ENCODE peak calls at places on chromosome 3, in seven cellular contexts. One of them, this sample, is unnamed. For H3K4me1, the result is how much of the 10 kb centered on the place peaks cover.

GRCh38 chr3:152474585-152474984 is 205.9 kb downstream of the MBNL1 start:
- DNase-seq in A549: peak
- DNase-seq in neuronal stem cell: no peak
- DNase-seq in sigmoid colon: no peak
- DNase-seq in SK-N-SH: peak
- DNase-seq in left ventricle myocardium inferior: no peak
- DNase-seq in endodermal cell: peak
- DNase-seq in this sample: peak

GRCh38 chr3:127803619-127804018 is 18.7 kb downstream of the MGLL start:
- DNase-seq in neuronal stem cell: no peak
- DNase-seq in A549: peak
- DNase-seq in sigmoid colon: no peak
- DNase-seq in left ventricle myocardium inferior: no peak
- DNase-seq in SK-N-SH: no peak
- DNase-seq in endodermal cell: no peak
- DNase-seq in this sample: peak

GRCh38 chr3:152269423-152270144 is 855 bp downstream of the MBNL1 start:
- DNase-seq in left ventricle myocardium inferior: no peak
- DNase-seq in neuronal stem cell: no peak
- DNase-seq in A549: peak
- DNase-seq in endodermal cell: no peak
- DNase-seq in SK-N-SH: peak
- DNase-seq in sigmoid colon: peak
- DNase-seq in this sample: peak

GRCh38 chr3:70905496-70905895 is 593.1 kb upstream of the MDFIC2 start:
- DNase-seq in endodermal cell: no peak
- DNase-seq in left ventricle myocardium inferior: no peak
- DNase-seq in sigmoid colon: no peak
- DNase-seq in SK-N-SH: no peak
- DNase-seq in neuronal stem cell: no peak
- DNase-seq in A549: no peak
- DNase-seq in this sample: no peak

GRCh38 chr3:42772670-42773408 is at the start of gene CCDC13:
- DNase-seq in A549: peak
- DNase-seq in sigmoid colon: peak
- DNase-seq in endodermal cell: peak
- DNase-seq in left ventricle myocardium inferior: peak
- DNase-seq in SK-N-SH: peak
- DNase-seq in neuronal stem cell: peak
- DNase-seq in this sample: no peak

GRCh38 chr3:139202226-139202958 is 141.4 kb upstream of the MRPS22 start:
- DNase-seq in left ventricle myocardium inferior: no peak
- DNase-seq in endodermal cell: peak
- DNase-seq in neuronal stem cell: peak
- DNase-seq in A549: peak
- DNase-seq in sigmoid colon: no peak
- DNase-seq in SK-N-SH: peak
- DNase-seq in this sample: no peak

GRCh38 chr3:11477286-11477935 is 166.3 kb downstream of the VGLL4 start:
- DNase-seq in SK-N-SH: no peak
- DNase-seq in A549: peak
- DNase-seq in endodermal cell: no peak
- DNase-seq in neuronal stem cell: no peak
- DNase-seq in sigmoid colon: peak
- DNase-seq in left ventricle myocardium inferior: no peak
- DNase-seq in this sample: peak

GRCh38 chr3:133264920-133265319 is 134.9 kb upstream of the BFSP2 start:
- DNase-seq in SK-N-SH: peak
- DNase-seq in sigmoid colon: no peak
- DNase-seq in left ventricle myocardium inferior: no peak
- DNase-seq in A549: no peak
- DNase-seq in neuronal stem cell: no peak
- DNase-seq in endodermal cell: no peak
- DNase-seq in this sample: no peak

GRCh38 chr3:116166121-116166520 is 279.2 kb downstream of the LSAMP start:
- DNase-seq in endodermal cell: no peak
- DNase-seq in left ventricle myocardium inferior: no peak
- DNase-seq in sigmoid colon: no peak
- DNase-seq in A549: no peak
- DNase-seq in SK-N-SH: no peak
- DNase-seq in neuronal stem cell: no peak
- DNase-seq in this sample: no peak

GRCh38 chr3:142495103-142495502 is 47.3 kb upstream of the XRN1 start:
- DNase-seq in endodermal cell: no peak
- DNase-seq in neuronal stem cell: no peak
- DNase-seq in sigmoid colon: no peak
- DNase-seq in A549: no peak
- DNase-seq in left ventricle myocardium inferior: no peak
- DNase-seq in SK-N-SH: no peak
- DNase-seq in this sample: no peak

GRCh38 chr3:151379083-151379734 is 5.3 kb downstream of the P2RY12 start:
- DNase-seq in neuronal stem cell: peak
- DNase-seq in left ventricle myocardium inferior: no peak
- DNase-seq in A549: peak
- DNase-seq in SK-N-SH: peak
- DNase-seq in sigmoid colon: no peak
- DNase-seq in endodermal cell: peak
- DNase-seq in this sample: no peak

GRCh38 chr3:93994056-93994455 is 14.1 kb downstream of the ARL13B start:
- DNase-seq in SK-N-SH: no peak
- DNase-seq in neuronal stem cell: no peak
- DNase-seq in left ventricle myocardium inferior: no peak
- DNase-seq in endodermal cell: no peak
- DNase-seq in sigmoid colon: no peak
- DNase-seq in A549: no peak
- DNase-seq in this sample: peak

GRCh38 chr3:138078901-138079344 is 36.5 kb downstream of the DZIP1L start:
- DNase-seq in left ventricle myocardium inferior: no peak
- DNase-seq in SK-N-SH: no peak
- DNase-seq in A549: peak
- DNase-seq in endodermal cell: no peak
- DNase-seq in neuronal stem cell: no peak
- DNase-seq in sigmoid colon: no peak
- DNase-seq in this sample: peak

GRCh38 chr3:138081371-138082084 is 33.9 kb downstream of the DZIP1L start:
- DNase-seq in left ventricle myocardium inferior: no peak
- DNase-seq in endodermal cell: no peak
- DNase-seq in SK-N-SH: no peak
- DNase-seq in sigmoid colon: no peak
- DNase-seq in neuronal stem cell: no peak
- DNase-seq in A549: no peak
- DNase-seq in this sample: peak

GRCh38 chr3:138078096-138078495 is 37.3 kb downstream of the DZIP1L start:
- DNase-seq in neuronal stem cell: no peak
- DNase-seq in endodermal cell: no peak
- DNase-seq in sigmoid colon: no peak
- DNase-seq in SK-N-SH: no peak
- DNase-seq in left ventricle myocardium inferior: no peak
- DNase-seq in A549: peak
- DNase-seq in this sample: peak

GRCh38 chr3:138082085-138082991 is 33.1 kb downstream of the DZIP1L start:
- DNase-seq in A549: peak
- DNase-seq in sigmoid colon: no peak
- DNase-seq in left ventricle myocardium inferior: no peak
- DNase-seq in SK-N-SH: no peak
- DNase-seq in neuronal stem cell: no peak
- DNase-seq in endodermal cell: no peak
- DNase-seq in this sample: peak

GRCh38 chr3:138079901-138080300 is 35.5 kb downstream of the DZIP1L start:
- DNase-seq in endodermal cell: no peak
- DNase-seq in sigmoid colon: no peak
- DNase-seq in SK-N-SH: no peak
- DNase-seq in neuronal stem cell: no peak
- DNase-seq in left ventricle myocardium inferior: no peak
- DNase-seq in A549: no peak
- DNase-seq in this sample: no peak
- H3K4me1 ChIP-seq in endodermal cell: under half
- H3K4me1 ChIP-seq in sigmoid colon: under half
- H3K4me1 ChIP-seq in SK-N-SH: under half
- H3K4me1 ChIP-seq in neuronal stem cell: under half
- H3K4me1 ChIP-seq in left ventricle myocardium inferior: under half
- H3K4me1 ChIP-seq in A549: half or more
- H3K4me1 ChIP-seq in this sample: under half

DNA sequence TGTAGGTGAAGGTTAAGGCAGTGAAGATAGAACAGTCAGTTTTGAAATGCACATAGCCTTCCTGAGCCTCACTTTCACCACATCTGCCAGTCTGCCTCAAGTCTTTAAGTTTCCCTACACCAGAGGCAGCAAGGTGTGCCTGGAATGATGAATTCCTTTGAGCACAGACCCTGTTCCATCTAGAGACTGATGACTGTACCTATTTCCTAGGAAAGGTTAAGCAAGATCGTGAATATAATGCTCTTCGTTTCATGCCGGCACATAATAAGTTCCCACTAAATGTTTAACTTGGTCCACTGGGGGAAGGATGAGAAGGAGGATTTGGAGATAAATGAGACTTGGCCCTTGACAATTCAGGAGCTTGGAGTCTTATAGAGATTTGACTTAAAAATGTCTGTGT is 141.9 kb downstream of the LPP start:
- DNase-seq in A549: no peak
- DNase-seq in endodermal cell: no peak
- DNase-seq in left ventricle myocardium inferior: no peak
- DNase-seq in sigmoid colon: no peak
- DNase-seq in SK-N-SH: no peak
- DNase-seq in neuronal stem cell: no peak
- DNase-seq in this sample: no peak
- H3K4me1 ChIP-seq in A549: half or more
- H3K4me1 ChIP-seq in endodermal cell: under half
- H3K4me1 ChIP-seq in left ventricle myocardium inferior: half or more
- H3K4me1 ChIP-seq in sigmoid colon: half or more
- H3K4me1 ChIP-seq in SK-N-SH: half or more
- H3K4me1 ChIP-seq in neuronal stem cell: under half
- H3K4me1 ChIP-seq in this sample: under half

GRCh38 chr3:157160652-157161480 is 919 bp upstream of the CCNL1 start:
- DNase-seq in endodermal cell: peak
- DNase-seq in A549: peak
- DNase-seq in neuronal stem cell: no peak
- DNase-seq in sigmoid colon: peak
- DNase-seq in SK-N-SH: peak
- DNase-seq in left ventricle myocardium inferior: peak
- DNase-seq in this sample: peak
- H3K4me1 ChIP-seq in endodermal cell: under half
- H3K4me1 ChIP-seq in A549: under half
- H3K4me1 ChIP-seq in neuronal stem cell: under half
- H3K4me1 ChIP-seq in sigmoid colon: under half
- H3K4me1 ChIP-seq in SK-N-SH: under half
- H3K4me1 ChIP-seq in left ventricle myocardium inferior: half or more
- H3K4me1 ChIP-seq in this sample: under half

GRCh38 chr3:66405701-66406091 is 95.1 kb downstream of the LRIG1 start:
- DNase-seq in left ventricle myocardium inferior: no peak
- DNase-seq in sigmoid colon: peak
- DNase-seq in A549: no peak
- DNase-seq in endodermal cell: peak
- DNase-seq in neuronal stem cell: no peak
- DNase-seq in SK-N-SH: no peak
- DNase-seq in this sample: no peak
- H3K4me1 ChIP-seq in left ventricle myocardium inferior: half or more
- H3K4me1 ChIP-seq in sigmoid colon: half or more
- H3K4me1 ChIP-seq in A549: under half
- H3K4me1 ChIP-seq in endodermal cell: under half
- H3K4me1 ChIP-seq in neuronal stem cell: under half
- H3K4me1 ChIP-seq in SK-N-SH: under half
- H3K4me1 ChIP-seq in this sample: under half

DNA sequence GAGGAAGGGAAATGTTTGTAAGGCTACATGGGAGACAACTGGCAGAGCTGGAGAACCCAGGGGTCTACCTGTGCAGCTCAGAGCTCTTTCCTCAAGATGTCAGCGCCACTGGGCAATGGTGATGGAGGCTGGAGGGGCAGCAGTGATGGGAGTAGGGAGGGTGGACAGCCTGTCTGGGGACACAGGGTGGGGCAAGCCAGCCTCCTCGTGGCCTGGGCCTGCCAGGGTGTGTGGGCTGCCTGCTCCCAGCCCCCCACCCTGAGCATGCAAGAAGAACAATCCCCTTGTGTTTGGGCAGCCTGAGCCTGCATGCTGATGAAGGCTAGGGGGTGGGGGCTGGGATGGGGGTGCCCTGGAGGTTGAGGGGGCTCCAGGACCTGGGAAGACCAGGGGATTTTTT is 1.2 kb downstream of the PCBP4 start:
- DNase-seq in A549: no peak
- DNase-seq in sigmoid colon: no peak
- DNase-seq in neuronal stem cell: no peak
- DNase-seq in SK-N-SH: no peak
- DNase-seq in endodermal cell: no peak
- DNase-seq in left ventricle myocardium inferior: no peak
- DNase-seq in this sample: no peak
- H3K4me1 ChIP-seq in A549: under half
- H3K4me1 ChIP-seq in sigmoid colon: half or more
- H3K4me1 ChIP-seq in neuronal stem cell: under half
- H3K4me1 ChIP-seq in SK-N-SH: under half
- H3K4me1 ChIP-seq in endodermal cell: under half
- H3K4me1 ChIP-seq in left ventricle myocardium inferior: half or more
- H3K4me1 ChIP-seq in this sample: under half

GRCh38 chr3:37991823-37992222 is 1.2 kb downstream of the VILL start:
- DNase-seq in endodermal cell: no peak
- DNase-seq in sigmoid colon: peak
- DNase-seq in neuronal stem cell: no peak
- DNase-seq in SK-N-SH: no peak
- DNase-seq in left ventricle myocardium inferior: no peak
- DNase-seq in A549: no peak
- DNase-seq in this sample: no peak
- H3K4me1 ChIP-seq in endodermal cell: under half
- H3K4me1 ChIP-seq in sigmoid colon: under half
- H3K4me1 ChIP-seq in neuronal stem cell: under half
- H3K4me1 ChIP-seq in SK-N-SH: under half
- H3K4me1 ChIP-seq in left ventricle myocardium inferior: under half
- H3K4me1 ChIP-seq in A549: under half
- H3K4me1 ChIP-seq in this sample: under half